ENCODE peak calls at places on chromosomes 4 and X, in nine cellular contexts. One of them, this sample, is unnamed.

GRCh38 chrX:136768469-136769084 is 12.2 kb downstream of the ARHGEF6 start:
- DNase-seq in lower lobe of right lung: peak
- DNase-seq in fibroblast of pulmonary artery: peak
- DNase-seq in astrocyte of the cerebellum: peak
- DNase-seq in GM12864: peak
- DNase-seq in AG10803: peak
- DNase-seq in cardiac fibroblast: peak
- DNase-seq in body of pancreas: peak
- DNase-seq in left lung: peak
- DNase-seq in this sample: peak

GRCh38 chrX:85052207-85052606 is 48.5 kb downstream of the APOOL start:
- DNase-seq in lower lobe of right lung: no peak
- DNase-seq in fibroblast of pulmonary artery: peak
- DNase-seq in astrocyte of the cerebellum: no peak
- DNase-seq in GM12864: no peak
- DNase-seq in AG10803: peak
- DNase-seq in cardiac fibroblast: peak
- DNase-seq in body of pancreas: no peak
- DNase-seq in left lung: no peak
- DNase-seq in this sample: no peak

GRCh38 chr4:139144161-139144859 is 32.7 kb downstream of the ELF2 start:
- DNase-seq in lower lobe of right lung: peak
- DNase-seq in fibroblast of pulmonary artery: peak
- DNase-seq in astrocyte of the cerebellum: peak
- DNase-seq in GM12864: no peak
- DNase-seq in AG10803: peak
- DNase-seq in cardiac fibroblast: peak
- DNase-seq in body of pancreas: peak
- DNase-seq in left lung: peak
- DNase-seq in this sample: peak

GRCh38 chrX:78213331-78213730 is 73.9 kb upstream of the TAF9B start:
- DNase-seq in lower lobe of right lung: no peak
- DNase-seq in fibroblast of pulmonary artery: no peak
- DNase-seq in astrocyte of the cerebellum: no peak
- DNase-seq in GM12864: no peak
- DNase-seq in AG10803: no peak
- DNase-seq in cardiac fibroblast: no peak
- DNase-seq in body of pancreas: no peak
- DNase-seq in left lung: no peak
- DNase-seq in this sample: no peak

GRCh38 chr4:141028024-141028529 is 105.2 kb downstream of the RNF150 start:
- DNase-seq in lower lobe of right lung: no peak
- DNase-seq in fibroblast of pulmonary artery: peak
- DNase-seq in astrocyte of the cerebellum: peak
- DNase-seq in GM12864: no peak
- DNase-seq in AG10803: peak
- DNase-seq in cardiac fibroblast: peak
- DNase-seq in body of pancreas: no peak
- DNase-seq in left lung: no peak
- DNase-seq in this sample: peak

GRCh38 chr4:186685744-186686143 is 37.9 kb downstream of the FAT1 start:
- DNase-seq in lower lobe of right lung: no peak
- DNase-seq in fibroblast of pulmonary artery: peak
- DNase-seq in astrocyte of the cerebellum: peak
- DNase-seq in GM12864: no peak
- DNase-seq in AG10803: peak
- DNase-seq in cardiac fibroblast: peak
- DNase-seq in body of pancreas: no peak
- DNase-seq in left lung: no peak
- DNase-seq in this sample: peak

GRCh38 chrX:107823456-107823855 is 2.2 kb upstream of the MID2 start:
- DNase-seq in lower lobe of right lung: no peak
- DNase-seq in fibroblast of pulmonary artery: peak
- DNase-seq in astrocyte of the cerebellum: peak
- DNase-seq in GM12864: no peak
- DNase-seq in AG10803: peak
- DNase-seq in cardiac fibroblast: peak
- DNase-seq in body of pancreas: no peak
- DNase-seq in left lung: no peak
- DNase-seq in this sample: peak

GRCh38 chr4:172772781-172773180 is 395.8 kb upstream of the GALNT7 start:
- DNase-seq in lower lobe of right lung: no peak
- DNase-seq in fibroblast of pulmonary artery: no peak
- DNase-seq in astrocyte of the cerebellum: no peak
- DNase-seq in GM12864: no peak
- DNase-seq in AG10803: no peak
- DNase-seq in cardiac fibroblast: no peak
- DNase-seq in body of pancreas: no peak
- DNase-seq in left lung: no peak
- DNase-seq in this sample: no peak

GRCh38 chr4:108372678-108373077 is 203.9 kb upstream of the LEF1 start:
- DNase-seq in lower lobe of right lung: no peak
- DNase-seq in fibroblast of pulmonary artery: no peak
- DNase-seq in astrocyte of the cerebellum: no peak
- DNase-seq in GM12864: no peak
- DNase-seq in AG10803: no peak
- DNase-seq in cardiac fibroblast: no peak
- DNase-seq in body of pancreas: no peak
- DNase-seq in left lung: no peak
- DNase-seq in this sample: no peak

GRCh38 chrX:1582686-1583437 is 8.5 kb upstream of the AKAP17A start:
- DNase-seq in lower lobe of right lung: no peak
- DNase-seq in fibroblast of pulmonary artery: peak
- DNase-seq in astrocyte of the cerebellum: no peak
- DNase-seq in GM12864: peak
- DNase-seq in AG10803: peak
- DNase-seq in cardiac fibroblast: no peak
- DNase-seq in body of pancreas: no peak
- DNase-seq in left lung: no peak
- DNase-seq in this sample: no peak

GRCh38 chrX:119206203-119206602 is 29.9 kb upstream of the PGRMC1 start:
- DNase-seq in lower lobe of right lung: no peak
- DNase-seq in fibroblast of pulmonary artery: no peak
- DNase-seq in astrocyte of the cerebellum: no peak
- DNase-seq in GM12864: no peak
- DNase-seq in AG10803: no peak
- DNase-seq in cardiac fibroblast: no peak
- DNase-seq in body of pancreas: no peak
- DNase-seq in left lung: no peak
- DNase-seq in this sample: no peak

GRCh38 chr4:20320232-20320631 is 68.5 kb downstream of the SLIT2 start:
- DNase-seq in lower lobe of right lung: no peak
- DNase-seq in fibroblast of pulmonary artery: no peak
- DNase-seq in astrocyte of the cerebellum: no peak
- DNase-seq in GM12864: no peak
- DNase-seq in AG10803: no peak
- DNase-seq in cardiac fibroblast: no peak
- DNase-seq in body of pancreas: no peak
- DNase-seq in left lung: no peak
- DNase-seq in this sample: no peak

GRCh38 chrX:14064632-14065432 is 35.1 kb upstream of the GEMIN8 start:
- DNase-seq in lower lobe of right lung: no peak
- DNase-seq in fibroblast of pulmonary artery: peak
- DNase-seq in astrocyte of the cerebellum: no peak
- DNase-seq in GM12864: no peak
- DNase-seq in AG10803: no peak
- DNase-seq in cardiac fibroblast: peak
- DNase-seq in body of pancreas: no peak
- DNase-seq in left lung: no peak
- DNase-seq in this sample: no peak

GRCh38 chrX:138885886-138886285 is 174.4 kb upstream of the FGF13 start:
- DNase-seq in lower lobe of right lung: no peak
- DNase-seq in fibroblast of pulmonary artery: no peak
- DNase-seq in astrocyte of the cerebellum: peak
- DNase-seq in GM12864: no peak
- DNase-seq in AG10803: peak
- DNase-seq in cardiac fibroblast: no peak
- DNase-seq in body of pancreas: no peak
- DNase-seq in left lung: no peak
- DNase-seq in this sample: peak

DNA sequence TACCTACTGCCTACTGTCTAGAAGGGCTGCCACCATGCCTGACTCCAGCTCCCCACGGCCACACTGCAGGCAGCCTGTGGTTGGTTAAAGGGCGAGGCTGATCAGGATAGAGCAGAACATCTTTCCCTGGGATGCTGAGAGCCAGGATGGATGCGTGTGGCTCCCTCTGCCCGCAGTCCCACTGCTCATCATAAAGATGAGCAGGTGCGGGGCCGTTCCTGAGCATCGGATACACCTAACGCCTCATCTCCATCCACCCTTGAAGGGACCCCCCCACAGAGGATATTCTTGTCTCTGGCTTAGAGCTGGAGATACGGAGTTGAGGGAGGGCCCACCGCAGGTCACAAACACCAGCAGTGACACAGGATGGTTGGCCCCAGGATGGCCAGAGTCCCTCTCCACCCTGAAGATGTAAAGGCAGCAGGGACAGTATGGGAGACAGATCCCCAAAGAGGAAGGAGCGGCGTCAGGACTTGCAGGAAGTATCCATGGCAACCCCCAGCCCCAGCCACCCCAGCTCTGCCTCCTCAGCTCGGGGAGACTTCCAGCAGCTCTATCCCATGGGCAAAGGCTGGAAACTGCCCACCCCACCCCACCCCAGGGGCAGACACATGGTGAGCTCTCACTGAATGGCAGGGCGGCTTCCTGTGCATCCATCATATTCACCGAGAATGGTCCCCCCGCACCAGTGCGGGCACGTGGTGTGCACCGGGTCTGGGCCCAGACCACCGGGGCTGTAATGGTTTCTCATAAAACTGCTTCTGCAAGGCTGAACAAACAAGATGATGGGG is 19.3 kb downstream of the PPP2R2C start:
- DNase-seq in lower lobe of right lung: no peak
- DNase-seq in fibroblast of pulmonary artery: no peak
- DNase-seq in astrocyte of the cerebellum: no peak
- DNase-seq in GM12864: no peak
- DNase-seq in AG10803: no peak
- DNase-seq in cardiac fibroblast: no peak
- DNase-seq in body of pancreas: no peak
- DNase-seq in left lung: no peak
- DNase-seq in this sample: no peak
- H3K4me3 ChIP-seq in lower lobe of right lung: no peak
- H3K4me3 ChIP-seq in fibroblast of pulmonary artery: no peak
- H3K4me3 ChIP-seq in astrocyte of the cerebellum: no peak
- H3K4me3 ChIP-seq in GM12864: no peak
- H3K4me3 ChIP-seq in AG10803: no peak
- H3K4me3 ChIP-seq in cardiac fibroblast: no peak
- H3K4me3 ChIP-seq in body of pancreas: no peak
- H3K4me3 ChIP-seq in left lung: no peak
- H3K4me3 ChIP-seq in this sample: no peak

GRCh38 chr4:7394681-7395451 is 39.9 kb downstream of the PSAPL1 start:
- DNase-seq in lower lobe of right lung: peak
- DNase-seq in fibroblast of pulmonary artery: no peak
- DNase-seq in astrocyte of the cerebellum: no peak
- DNase-seq in GM12864: no peak
- DNase-seq in AG10803: no peak
- DNase-seq in cardiac fibroblast: no peak
- DNase-seq in body of pancreas: no peak
- DNase-seq in left lung: peak
- DNase-seq in this sample: no peak
- TF ChIP-seq CTCF in lower lobe of right lung: no peak
- TF ChIP-seq CTCF in fibroblast of pulmonary artery: no peak
- TF ChIP-seq CTCF in astrocyte of the cerebellum: no peak
- TF ChIP-seq CTCF in GM12864: no peak
- TF ChIP-seq CTCF in AG10803: no peak
- TF ChIP-seq CTCF in cardiac fibroblast: no peak
- TF ChIP-seq CTCF in body of pancreas: no peak
- TF ChIP-seq CTCF in left lung: no peak
- TF ChIP-seq CTCF in this sample: no peak

DNA sequence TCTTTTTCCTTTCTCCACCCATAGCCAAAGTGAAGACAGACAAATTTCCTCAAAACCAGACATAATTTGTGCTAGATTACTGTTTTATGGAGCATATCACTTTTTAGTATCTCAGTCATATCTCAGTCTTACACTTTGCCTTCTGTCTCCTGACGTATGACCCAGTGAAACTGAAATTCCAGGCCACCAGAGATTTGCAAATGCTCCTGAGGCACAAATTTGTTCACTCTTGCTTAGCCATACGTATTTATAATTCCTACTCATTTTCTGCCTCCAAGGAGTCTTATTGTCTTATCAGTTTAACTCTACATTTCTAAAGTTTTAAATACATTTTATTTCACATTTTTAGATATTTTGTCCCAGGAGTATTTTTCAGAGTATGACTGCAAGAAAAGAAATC is 10.0 kb downstream of the TMEM156 start:
- DNase-seq in lower lobe of right lung: no peak
- DNase-seq in fibroblast of pulmonary artery: no peak
- DNase-seq in astrocyte of the cerebellum: no peak
- DNase-seq in GM12864: no peak
- DNase-seq in AG10803: no peak
- DNase-seq in cardiac fibroblast: no peak
- DNase-seq in body of pancreas: no peak
- DNase-seq in left lung: no peak
- DNase-seq in this sample: no peak
- H3K4me3 ChIP-seq in lower lobe of right lung: no peak
- H3K4me3 ChIP-seq in fibroblast of pulmonary artery: no peak
- H3K4me3 ChIP-seq in astrocyte of the cerebellum: no peak
- H3K4me3 ChIP-seq in GM12864: no peak
- H3K4me3 ChIP-seq in AG10803: no peak
- H3K4me3 ChIP-seq in cardiac fibroblast: no peak
- H3K4me3 ChIP-seq in body of pancreas: no peak
- H3K4me3 ChIP-seq in left lung: no peak
- H3K4me3 ChIP-seq in this sample: no peak

DNA sequence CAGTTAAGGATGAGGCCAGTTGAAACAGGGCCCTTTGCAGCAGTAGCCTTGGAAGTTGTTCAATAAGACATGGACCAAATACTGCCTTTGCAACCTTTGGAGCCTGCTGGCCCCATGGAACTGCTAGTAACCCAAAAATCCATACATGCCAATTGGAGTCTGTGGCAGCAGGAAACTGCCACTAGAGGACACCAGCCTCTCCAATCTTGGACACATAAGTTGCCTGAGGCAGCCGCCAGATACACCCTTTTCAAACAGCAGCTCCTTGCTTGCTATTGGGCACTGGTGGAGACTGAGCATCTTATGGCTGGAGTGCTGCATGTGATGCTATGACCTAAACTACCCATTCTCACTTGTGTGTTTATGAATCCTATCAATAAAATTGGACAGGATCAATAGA is 14.8 kb upstream of the LAP3 start:
- DNase-seq in lower lobe of right lung: no peak
- DNase-seq in fibroblast of pulmonary artery: no peak
- DNase-seq in astrocyte of the cerebellum: no peak
- DNase-seq in GM12864: no peak
- DNase-seq in AG10803: no peak
- DNase-seq in cardiac fibroblast: no peak
- DNase-seq in body of pancreas: no peak
- DNase-seq in left lung: no peak
- DNase-seq in this sample: no peak
- TF ChIP-seq CTCF in lower lobe of right lung: peak
- TF ChIP-seq CTCF in fibroblast of pulmonary artery: no peak
- TF ChIP-seq CTCF in astrocyte of the cerebellum: no peak
- TF ChIP-seq CTCF in GM12864: peak
- TF ChIP-seq CTCF in AG10803: no peak
- TF ChIP-seq CTCF in cardiac fibroblast: no peak
- TF ChIP-seq CTCF in body of pancreas: no peak
- TF ChIP-seq CTCF in left lung: no peak
- TF ChIP-seq CTCF in this sample: no peak

GRCh38 chr4:166896254-166896653 is 338.0 kb downstream of the SPOCK3 start:
- DNase-seq in lower lobe of right lung: no peak
- DNase-seq in fibroblast of pulmonary artery: peak
- DNase-seq in astrocyte of the cerebellum: no peak
- DNase-seq in GM12864: no peak
- DNase-seq in AG10803: no peak
- DNase-seq in cardiac fibroblast: no peak
- DNase-seq in body of pancreas: no peak
- DNase-seq in left lung: no peak
- DNase-seq in this sample: no peak

GRCh38 chr4:166895771-166896170 is 338.5 kb downstream of the SPOCK3 start:
- DNase-seq in lower lobe of right lung: no peak
- DNase-seq in fibroblast of pulmonary artery: no peak
- DNase-seq in astrocyte of the cerebellum: no peak
- DNase-seq in GM12864: no peak
- DNase-seq in AG10803: no peak
- DNase-seq in cardiac fibroblast: no peak
- DNase-seq in body of pancreas: no peak
- DNase-seq in left lung: no peak
- DNase-seq in this sample: no peak
- H3K4me3 ChIP-seq in lower lobe of right lung: no peak
- H3K4me3 ChIP-seq in fibroblast of pulmonary artery: no peak
- H3K4me3 ChIP-seq in astrocyte of the cerebellum: no peak
- H3K4me3 ChIP-seq in GM12864: no peak
- H3K4me3 ChIP-seq in AG10803: no peak
- H3K4me3 ChIP-seq in cardiac fibroblast: no peak
- H3K4me3 ChIP-seq in body of pancreas: no peak
- H3K4me3 ChIP-seq in left lung: no peak
- H3K4me3 ChIP-seq in this sample: no peak

This sample was measured in foreskin fibroblast.